ENCODE peak calls at places on chromosomes 16 and 17, in five cellular contexts. C, N, X, H and Y are unnamed samples.

GRCh38 chr17:5203908-5204294 is 12.2 kb upstream of the ZNF594 start:
- DNase-seq in C (no peak), N (peak), X (no peak), H (no peak), Y (no peak)

GRCh38 chr17:61635913-61636432 is 45.0 kb upstream of the NACA2 start:
- DNase-seq in C (peak), N (peak), X (no peak), H (peak), Y (no peak)

GRCh38 chr17:13114601-13115024 is 96.8 kb upstream of the ELAC2 start:
- DNase-seq in C (peak), N (peak), X (no peak), H (no peak), Y (peak)

GRCh38 chr16:51143166-51143565 is 7.9 kb downstream of the SALL1 start:
- DNase-seq in C (no peak), N (no peak), X (no peak), H (no peak), Y (no peak)

GRCh38 chr16:89319883-89320716 is 102.6 kb downstream of the ZNF778 start:
- DNase-seq in C (no peak), N (peak), X (peak), H (no peak), Y (no peak)

GRCh38 chr16:23207485-23207884 is 24.9 kb downstream of the SCNN1G start:
- DNase-seq in C (no peak), N (no peak), X (no peak), H (no peak), Y (no peak)

GRCh38 chr16:87657621-87658192 is 55.4 kb downstream of the JPH3 start:
- DNase-seq in C (peak), N (peak), X (no peak), H (no peak), Y (no peak)

GRCh38 chr17:13597723-13598347 is 3.9 kb downstream of the HS3ST3A1 start:
- DNase-seq in C (peak), N (peak), X (no peak), H (peak), Y (no peak)

GRCh38 chr16:30875881-30876791 is 17.7 kb downstream of the BCL7C start:
- DNase-seq in C (no peak), N (peak), X (no peak), H (peak), Y (no peak)

GRCh38 chr17:42056634-42057033 is 6.2 kb upstream of the C17orf113 start:
- DNase-seq in C (no peak), N (no peak), X (no peak), H (no peak), Y (no peak)

GRCh38 chr16:11149011-11149616 is 106.9 kb downstream of the SOCS1 start:
- DNase-seq in C (peak), N (no peak), X (no peak), H (no peak), Y (no peak)

GRCh38 chr17:1626333-1626732 is 2.3 kb downstream of the SLC43A2 start:
- DNase-seq in C (peak), N (no peak), X (no peak), H (no peak), Y (no peak)

GRCh38 chr17:48628641-48629410 is 2.7 kb upstream of the HOXB9 start:
- DNase-seq in C (peak), N (no peak), X (no peak), H (no peak), Y (no peak)

GRCh38 chr17:4881761-4882555 is 17.4 kb upstream of the C17orf107 start:
- DNase-seq in C (peak), N (peak), X (no peak), H (peak), Y (no peak)

GRCh38 chr17:3603119-3603869 is 5.9 kb downstream of the TRPV1 start:
- DNase-seq in C (no peak), N (peak), X (no peak), H (no peak), Y (peak)

GRCh38 chr17:46037722-46038255 is 38.7 kb downstream of the STH start:
- DNase-seq in C (no peak), N (no peak), X (no peak), H (no peak), Y (no peak)

GRCh38 chr17:80752369-80752705 is 207.7 kb downstream of the RPTOR start:
- DNase-seq in C (no peak), N (no peak), X (no peak), H (no peak), Y (no peak)

GRCh38 chr17:17823433-17824118 is 13.2 kb downstream of the SREBF1 start:
- DNase-seq in C (peak), N (peak), X (peak), H (peak), Y (no peak)

GRCh38 chr17:7133424-7133823 is 18.8 kb upstream of the ASGR2 start:
- DNase-seq in C (peak), N (no peak), X (no peak), H (peak), Y (no peak)

GRCh38 chr17:66415366-66416206 is 113.2 kb downstream of the PRKCA start:
- DNase-seq in C (no peak), N (no peak), X (no peak), H (peak), Y (no peak)

GRCh38 chr16:57379579-57379978 is 7.3 kb downstream of the CX3CL1 start:
- DNase-seq in C (no peak), N (no peak), X (no peak), H (no peak), Y (no peak)

GRCh38 chr16:27692576-27692975 is 142.6 kb downstream of the KATNIP start:
- DNase-seq in C (no peak), N (no peak), X (no peak), H (no peak), Y (no peak)

GRCh38 chr17:73493212-73493814 is 150.9 kb downstream of the SDK2 start:
- DNase-seq in C (peak), N (peak), X (no peak), H (no peak), Y (no peak)

GRCh38 chr17:35973333-35974260 is 7.7 kb downstream of the CCL16 start:
- DNase-seq in C (no peak), N (peak), X (no peak), H (no peak), Y (no peak)

GRCh38 chr16:19911204-19911603 is 26.6 kb upstream of the GPRC5B start:
- DNase-seq in C (no peak), N (no peak), X (no peak), H (no peak), Y (no peak)

DNA sequence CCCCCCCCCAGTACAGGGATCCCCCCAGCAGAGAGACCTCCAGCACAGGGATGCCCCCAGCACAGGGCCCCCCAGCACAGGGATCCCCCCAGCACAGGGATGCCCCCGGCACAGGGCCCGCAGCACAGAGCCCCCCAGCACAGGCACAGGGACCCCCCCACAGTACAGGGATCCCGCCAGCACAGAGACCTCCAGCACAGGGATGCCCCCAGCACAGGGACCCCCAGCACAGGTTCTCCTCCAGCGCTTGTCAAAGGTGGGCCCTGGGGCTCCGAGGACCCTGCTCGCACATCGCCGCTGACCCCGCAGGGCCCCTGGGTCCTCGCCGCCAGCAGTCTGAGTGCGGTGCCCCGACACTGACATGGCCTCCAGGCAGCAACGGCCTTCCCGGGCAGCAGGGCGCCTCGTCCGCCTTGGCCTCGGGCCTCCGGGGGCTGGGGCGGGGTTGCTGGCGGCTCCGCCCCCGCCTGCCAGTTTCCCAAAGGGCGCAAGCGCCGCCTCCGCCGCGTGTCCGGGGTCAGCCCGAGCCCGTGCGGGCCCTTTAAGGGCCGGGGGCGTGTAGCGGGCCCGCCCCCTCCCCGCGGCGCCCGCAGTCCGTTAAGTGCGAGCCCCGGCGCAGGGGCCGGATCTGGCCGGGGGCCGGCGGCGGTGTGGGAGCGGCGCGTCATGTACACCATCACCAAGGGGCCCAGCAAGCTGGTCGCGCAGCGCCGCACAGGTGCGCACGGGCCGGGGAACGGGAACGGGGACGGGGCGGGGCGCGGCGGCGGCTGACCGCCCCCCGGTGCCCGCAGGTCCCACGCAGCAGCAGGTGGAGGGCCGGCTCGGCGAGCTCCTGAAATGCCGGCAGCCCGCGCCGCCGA is at the start of gene MCRIP2:
- DNase-seq in C (peak), N (peak), X (no peak), H (peak), Y (no peak)
- TF ChIP-seq CTCF in C (no peak), N (no peak), X (no peak), H (no peak), Y (no peak)

DNA sequence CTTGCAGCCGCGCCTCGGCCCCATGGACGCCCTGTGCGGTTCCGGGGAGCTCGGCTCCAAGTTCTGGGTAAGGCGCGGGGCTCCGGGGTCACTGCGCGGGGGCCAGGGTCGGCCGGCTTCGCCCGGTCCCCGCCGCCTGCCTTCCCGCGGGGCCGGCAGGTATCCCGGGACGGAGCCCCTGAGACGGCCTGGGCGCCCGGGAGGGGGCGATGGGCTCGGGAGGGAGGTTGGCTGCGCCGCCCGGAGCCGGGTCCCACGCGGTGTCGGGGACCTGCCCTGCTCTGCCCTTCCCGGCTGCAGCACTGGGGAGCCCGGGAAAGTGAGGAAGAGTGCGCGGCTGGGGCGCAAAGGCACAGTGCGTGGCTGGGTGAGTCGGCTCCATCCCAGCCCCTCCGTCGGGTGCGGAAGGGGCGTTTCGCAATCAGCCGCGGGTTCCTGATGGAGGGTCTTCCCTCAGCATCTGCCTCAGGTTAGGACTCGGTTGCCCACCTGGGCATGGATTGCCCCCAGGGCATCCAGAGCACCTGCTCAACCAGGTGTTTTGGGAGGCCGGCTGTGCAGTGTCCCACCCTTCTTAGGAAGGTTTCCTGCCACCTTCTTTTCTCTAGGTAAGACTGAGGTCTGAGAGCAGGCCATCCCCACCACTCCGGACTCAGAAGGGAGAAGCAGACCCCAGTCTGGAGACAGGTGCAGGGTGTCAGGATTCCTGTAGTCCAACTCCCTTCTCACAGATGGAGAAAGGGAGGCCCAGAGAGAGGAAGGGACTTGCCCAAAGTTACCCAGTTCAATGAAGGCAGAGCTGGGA is 436 bp downstream of the ABCC3 start:
- DNase-seq in C (peak), N (no peak), X (no peak), H (no peak), Y (no peak)
- H3K4me3 ChIP-seq in C (no peak), N (peak), X (peak), H (peak), Y (peak)

DNA sequence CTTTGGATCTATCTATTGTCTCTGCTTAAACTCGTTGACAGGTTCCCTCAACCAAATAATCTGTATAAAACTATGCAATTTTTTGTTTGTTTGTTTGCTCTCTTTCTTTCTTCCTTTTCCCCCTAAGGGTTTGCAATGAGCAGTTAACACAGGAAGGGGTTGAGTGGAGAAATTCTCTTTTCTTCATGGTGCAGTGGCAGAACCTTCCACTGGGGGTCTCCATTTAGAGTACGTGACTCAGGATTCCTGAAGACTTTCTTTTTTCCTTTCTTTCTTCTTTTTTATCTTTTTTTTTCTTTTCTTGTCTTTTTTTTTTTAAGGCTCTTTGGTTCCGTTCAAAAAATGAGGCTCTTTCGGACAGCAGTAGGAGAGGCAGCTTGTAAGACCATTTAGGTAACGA is 19.5 kb upstream of the RBFOX1 start:
- DNase-seq in C (peak), N (no peak), X (no peak), H (no peak), Y (no peak)
- TF ChIP-seq CTCF in C (peak), N (no peak), X (no peak), H (no peak), Y (no peak)

GRCh38 chr17:78342438-78343098 is 17.3 kb downstream of the SOCS3 start:
- DNase-seq in C (peak), N (peak), X (peak), H (peak), Y (peak)
- H3K4me3 ChIP-seq in C (no peak), N (no peak), X (peak), H (peak), Y (peak)